ENCODE peak calls at places on chromosomes 2 and 18, in five cellular contexts. Z is caudate nucleus, X is NCI-H2171, A is HuH-7.5, T is aorta. I is an unnamed sample.

GRCh38 chr2:196278491-196278911 is 107.1 kb upstream of the STK17B start:
- DNase-seq in Z (no peak), X (no peak), A (no peak), T (no peak), I (no peak)

GRCh38 chr2:158049129-158049855 is 52.4 kb upstream of the UPP2 start:
- DNase-seq in Z (no peak), X (peak; percentile 18), A (no peak), T (no peak), I (no peak)

GRCh38 chr2:71223767-71224333 is 3.1 kb downstream of the PAIP2B start:
- DNase-seq in Z (peak; percentile 50), X (no peak), A (peak; percentile 20), T (no peak), I (peak; percentile 43)

GRCh38 chr2:50694798-50695197 is 337.1 kb downstream of the NRXN1 start:
- DNase-seq in Z (no peak), X (no peak), A (no peak), T (no peak), I (no peak)

GRCh38 chr2:105769504-105769903 is 24.8 kb downstream of the NCK2 start:
- DNase-seq in Z (no peak), X (no peak), A (no peak), T (no peak), I (no peak)

GRCh38 chr2:167355796-167356195 is 467.5 kb downstream of the XIRP2 start:
- DNase-seq in Z (no peak), X (peak; percentile 6), A (no peak), T (no peak), I (no peak)

GRCh38 chr18:77049938-77050337 is 82.6 kb downstream of the MBP start:
- DNase-seq in Z (no peak), X (no peak), A (no peak), T (no peak), I (no peak)

GRCh38 chr2:128520787-128521186 is 202.1 kb upstream of the HS6ST1 start:
- DNase-seq in Z (no peak), X (no peak), A (no peak), T (no peak), I (no peak)

GRCh38 chr2:2254206-2254605 is 76.9 kb downstream of the MYT1L start:
- DNase-seq in Z (no peak), X (no peak), A (no peak), T (no peak), I (no peak)

GRCh38 chr18:69557246-69557781 is 156.6 kb downstream of the DOK6 start:
- DNase-seq in Z (no peak), X (no peak), A (no peak), T (no peak), I (no peak)

GRCh38 chr2:127572841-127573240 is 37.4 kb downstream of the MYO7B start:
- DNase-seq in Z (no peak), X (no peak), A (no peak), T (no peak), I (no peak)

GRCh38 chr2:210997373-210997772 is 441.0 kb downstream of the CPS1 start:
- DNase-seq in Z (no peak), X (no peak), A (no peak), T (no peak), I (no peak)

GRCh38 chr2:54909006-54909405 is 141.2 kb downstream of the RTN4 start:
- DNase-seq in Z (no peak), X (no peak), A (no peak), T (no peak), I (no peak)

GRCh38 chr2:205879362-205879761 is 197.1 kb downstream of the NRP2 start:
- DNase-seq in Z (no peak), X (peak; percentile 25), A (no peak), T (no peak), I (no peak)

I was measured in prostate gland.